ENCODE peak calls at places on chromosomes 16 and 17, in four cellular contexts. C, L, J and S are unnamed samples.

GRCh38 chr17:38719943-38720641 is 10.0 kb upstream of the CISD3 start:
- DNase-seq in C (no peak), L (no peak), J (no peak), S (no peak)

GRCh38 chr16:4687946-4688673 is 5.3 kb upstream of the NUDT16L1 start:
- DNase-seq in C (no peak), L (peak), J (no peak), S (no peak)

GRCh38 chr17:12918132-12918531 is 99.7 kb downstream of the ELAC2 start:
- DNase-seq in C (no peak), L (no peak), J (no peak), S (no peak)

GRCh38 chr17:9239260-9239820 is 218.0 kb downstream of the NTN1 start:
- DNase-seq in C (peak), L (no peak), J (peak), S (no peak)

GRCh38 chr16:79589495-79590134 is 10.9 kb downstream of the MAF start:
- DNase-seq in C (no peak), L (no peak), J (no peak), S (no peak)

GRCh38 chr17:32933881-32934280 is 5.9 kb downstream of the TMEM98 start:
- DNase-seq in C (no peak), L (no peak), J (no peak), S (no peak)

GRCh38 chr17:61746248-61746985 is 116.9 kb downstream of the BRIP1 start:
- DNase-seq in C (no peak), L (no peak), J (no peak), S (no peak)

GRCh38 chr16:53080345-53081031 is 25.7 kb downstream of the CHD9 start:
- DNase-seq in C (peak), L (peak), J (no peak), S (no peak)

GRCh38 chr17:8290043-8290442 is 1.6 kb downstream of the RANGRF start:
- DNase-seq in C (no peak), L (no peak), J (no peak), S (no peak)

GRCh38 chr17:82257473-82257872 is 16.0 kb downstream of the CSNK1D start:
- DNase-seq in C (no peak), L (no peak), J (no peak), S (no peak)

GRCh38 chr16:11359370-11359769 is 14.1 kb downstream of the RMI2 start:
- DNase-seq in C (no peak), L (no peak), J (no peak), S (no peak)

GRCh38 chr17:76232342-76232741 is 8.0 kb downstream of the RNF157 start:
- DNase-seq in C (no peak), L (no peak), J (no peak), S (no peak)

GRCh38 chr17:42438600-42439567 is 15.8 kb upstream of the CAVIN1 start:
- DNase-seq in C (peak), L (no peak), J (peak), S (no peak)

GRCh38 chr17:17836818-17837379 is at the start of gene SREBF1:
- DNase-seq in C (peak), L (no peak), J (peak), S (peak)

GRCh38 chr17:1643293-1643998 is 2.1 kb downstream of the SCARF1 start:
- DNase-seq in C (peak), L (no peak), J (peak), S (peak)

GRCh38 chr16:80931985-80932720 is 74.5 kb downstream of the CMC2 start:
- DNase-seq in C (peak), L (no peak), J (no peak), S (peak)

GRCh38 chr17:56902350-56902749 is 11.5 kb downstream of the TRIM25 start:
- DNase-seq in C (no peak), L (peak), J (no peak), S (no peak)

GRCh38 chr17:58312824-58313223 is 15.8 kb downstream of the TSPOAP1 start:
- DNase-seq in C (no peak), L (no peak), J (no peak), S (no peak)

GRCh38 chr17:45995617-45996270 is 3.3 kb upstream of the STH start:
- DNase-seq in C (no peak), L (no peak), J (no peak), S (no peak)

GRCh38 chr17:82970067-82970466 is 109.3 kb upstream of the METRNL start:
- DNase-seq in C (no peak), L (no peak), J (no peak), S (peak)

GRCh38 chr16:70611224-70611598 is 35.1 kb upstream of the IL34 start:
- DNase-seq in C (no peak), L (no peak), J (no peak), S (no peak)

GRCh38 chr16:54208262-54208661 is 78.3 kb downstream of the IRX3 start:
- DNase-seq in C (no peak), L (no peak), J (no peak), S (no peak)

GRCh38 chr17:58335779-58336455 is 7.3 kb upstream of the TSPOAP1 start:
- DNase-seq in C (peak), L (no peak), J (peak), S (peak)

DNA sequence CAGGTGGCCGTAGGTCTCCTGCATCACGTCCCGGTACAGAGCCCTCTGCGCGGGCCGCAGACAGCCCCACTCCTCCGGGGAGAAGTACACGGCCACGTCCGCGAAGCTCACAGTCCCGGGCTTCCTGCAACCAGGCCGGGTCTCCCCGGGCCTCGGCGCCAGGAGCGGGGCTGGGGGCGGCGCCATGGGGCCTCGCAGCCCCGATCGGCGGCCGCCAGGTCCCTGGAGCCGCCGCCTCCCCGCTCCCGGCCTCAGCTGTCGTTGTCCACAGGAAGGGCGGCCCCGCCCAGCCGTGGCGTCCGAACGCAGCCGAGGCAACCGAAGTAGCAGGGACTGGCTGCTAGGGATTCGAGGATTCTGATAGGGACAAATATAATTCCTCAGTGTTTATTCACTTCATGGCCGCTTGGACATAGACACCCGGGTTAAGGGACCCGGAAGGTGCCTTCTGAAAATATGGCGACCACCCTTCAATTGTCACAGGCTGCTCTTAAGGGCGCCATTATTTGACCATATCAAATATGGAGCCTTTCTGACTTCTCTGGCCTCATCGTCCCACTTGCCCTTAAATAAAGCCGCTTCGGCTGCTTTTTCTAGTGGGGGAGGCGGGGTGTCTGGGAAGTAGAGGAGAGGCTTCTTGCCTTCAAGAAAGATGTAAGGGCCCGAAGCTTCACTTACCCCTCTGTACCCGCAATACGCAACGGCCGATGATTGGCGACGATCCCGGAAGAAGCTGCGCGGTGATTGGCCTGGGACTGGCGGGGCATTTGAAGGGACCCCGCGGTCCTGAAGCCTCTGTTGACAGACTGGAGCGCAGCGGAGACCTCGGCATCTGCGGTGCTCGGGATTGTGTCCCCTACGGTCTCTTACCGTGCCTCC is at the start of gene ZNF688:
- DNase-seq in C (peak), L (peak), J (peak), S (peak)
- TF ChIP-seq CTCF in C (no peak), L (no peak), J (peak), S (no peak)

GRCh38 chr17:48579738-48580543 is 1.8 kb upstream of the HOXB4 start:
- DNase-seq in C (no peak), L (no peak), J (no peak), S (no peak)
- H3K4me3 ChIP-seq in C (peak), L (no peak), J (no peak), S (no peak)

GRCh38 chr16:3532741-3533140 is 31.9 kb downstream of the CLUAP1 start:
- DNase-seq in C (no peak), L (no peak), J (no peak), S (no peak)
- TF ChIP-seq CTCF in C (no peak), L (no peak), J (no peak), S (no peak)

DNA sequence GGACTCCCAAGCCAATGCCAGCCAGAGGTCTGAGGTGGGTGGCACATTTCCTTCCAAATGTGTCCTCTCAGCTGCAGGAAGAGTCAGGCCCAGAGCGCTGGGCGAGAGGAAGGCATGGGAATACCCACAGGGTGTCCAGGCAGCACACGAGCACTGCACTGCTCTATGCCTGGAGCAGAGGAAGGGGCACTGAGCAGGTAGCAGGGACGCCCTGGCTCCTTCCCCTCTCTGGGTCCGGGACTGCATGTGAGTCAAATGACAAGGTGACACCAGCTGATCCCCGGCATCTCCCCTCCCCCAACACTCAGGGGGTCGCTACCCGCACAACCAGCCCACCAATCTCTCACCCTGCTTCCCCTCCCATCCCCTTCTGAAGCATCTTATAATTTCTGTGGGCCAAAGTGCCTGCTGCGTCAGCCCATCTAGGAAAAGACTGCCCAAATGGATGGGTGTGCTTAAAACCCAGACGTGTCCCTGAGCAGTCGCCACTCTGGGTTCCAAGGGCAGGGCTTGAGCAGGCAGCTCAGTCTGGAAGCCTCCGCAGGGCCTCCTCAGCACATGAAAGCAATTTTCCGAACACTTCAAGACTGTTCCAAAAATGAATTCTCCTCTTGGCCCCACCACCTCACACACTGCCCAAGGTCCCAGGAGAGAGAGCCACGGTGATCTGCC is 12.0 kb upstream of the BCAR1 start:
- DNase-seq in C (no peak), L (no peak), J (no peak), S (no peak)
- H3K4me3 ChIP-seq in C (no peak), L (no peak), J (no peak), S (no peak)

DNA sequence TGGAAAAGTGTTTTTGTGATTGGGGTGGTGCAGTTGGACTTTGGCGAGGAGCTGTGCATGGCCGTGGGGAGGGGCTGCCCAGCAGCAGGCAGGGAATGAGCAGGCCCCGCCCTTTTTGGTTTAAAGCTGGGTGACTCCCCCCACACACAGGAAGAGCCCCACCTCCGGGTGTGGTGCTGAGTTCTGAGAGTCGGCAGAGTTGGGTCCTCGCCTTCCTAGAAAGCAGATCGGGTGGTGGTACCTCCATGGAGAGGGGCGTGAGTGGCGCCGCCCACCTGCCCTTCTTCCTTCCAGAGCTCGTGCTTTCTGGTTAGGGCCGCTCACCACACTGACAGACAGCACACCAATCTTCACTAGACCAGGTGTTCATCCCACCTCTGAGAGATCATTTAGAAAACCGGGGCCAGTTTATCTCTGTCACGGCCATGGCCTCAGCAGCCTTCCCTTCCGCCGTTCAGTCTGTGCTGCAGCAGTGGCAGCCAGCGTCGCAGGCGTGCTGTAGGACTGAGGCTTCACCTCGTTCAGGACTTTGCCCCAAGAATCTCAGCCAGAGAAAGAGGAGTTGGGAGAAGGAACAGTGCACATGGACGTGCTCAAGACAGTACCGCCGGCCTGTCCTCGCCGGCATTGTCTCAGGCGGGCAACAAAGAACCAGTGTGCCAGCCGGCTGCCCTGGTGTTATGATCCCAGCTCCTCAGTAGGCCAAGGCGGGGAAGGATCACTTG is 144.0 kb upstream of the CHMP6 start:
- DNase-seq in C (peak), L (peak), J (peak), S (no peak)
- TF ChIP-seq CTCF in C (no peak), L (no peak), J (no peak), S (no peak)

GRCh38 chr16:89923640-89924297 is 627 bp downstream of the TUBB3 start:
- DNase-seq in C (no peak), L (peak), J (no peak), S (no peak)
- H3K4me3 ChIP-seq in C (peak), L (peak), J (peak), S (no peak)